ENCODE peak calls at places on chromosomes 2 and 18, in five cellular contexts. One of them, this sample, is unnamed.
A peak's percentile ranks its signal among the peaks of the same experiment; 100 is the strongest.

GRCh38 chr2:238423561-238424312 is 3.0 kb upstream of the ASB1 start:
- DNase-seq in HepG2: no peak
- DNase-seq in left lung: peak; percentile 27
- DNase-seq in cardiac muscle cell: no peak
- DNase-seq in dorsolateral prefrontal cortex: no peak
- DNase-seq in this sample: no peak

GRCh38 chr2:96207778-96208143 is 866 bp downstream of the STARD7 start:
- DNase-seq in HepG2: no peak
- DNase-seq in left lung: no peak
- DNase-seq in cardiac muscle cell: no peak
- DNase-seq in dorsolateral prefrontal cortex: no peak
- DNase-seq in this sample: no peak

GRCh38 chr2:205936446-205936845 is 149.5 kb downstream of the INO80D start:
- DNase-seq in HepG2: no peak
- DNase-seq in left lung: no peak
- DNase-seq in cardiac muscle cell: no peak
- DNase-seq in dorsolateral prefrontal cortex: no peak
- DNase-seq in this sample: no peak

GRCh38 chr2:146853741-146854444 is 990.9 kb upstream of the ACVR2A start:
- DNase-seq in HepG2: no peak
- DNase-seq in left lung: no peak
- DNase-seq in cardiac muscle cell: no peak
- DNase-seq in dorsolateral prefrontal cortex: no peak
- DNase-seq in this sample: no peak

GRCh38 chr18:59961086-59961485 is 61.3 kb downstream of the PMAIP1 start:
- DNase-seq in HepG2: no peak
- DNase-seq in left lung: no peak
- DNase-seq in cardiac muscle cell: no peak
- DNase-seq in dorsolateral prefrontal cortex: no peak
- DNase-seq in this sample: no peak

GRCh38 chr2:12325806-12326205 is 390.9 kb upstream of the TRIB2 start:
- DNase-seq in HepG2: no peak
- DNase-seq in left lung: no peak
- DNase-seq in cardiac muscle cell: no peak
- DNase-seq in dorsolateral prefrontal cortex: no peak
- DNase-seq in this sample: no peak

GRCh38 chr2:132909427-132909826 is 239.4 kb upstream of the LYPD1 start:
- DNase-seq in HepG2: no peak
- DNase-seq in left lung: no peak
- DNase-seq in cardiac muscle cell: no peak
- DNase-seq in dorsolateral prefrontal cortex: no peak
- DNase-seq in this sample: no peak

GRCh38 chr2:239202343-239202742 is 198.5 kb downstream of the HDAC4 start:
- DNase-seq in HepG2: no peak
- DNase-seq in left lung: peak; percentile 21
- DNase-seq in cardiac muscle cell: no peak
- DNase-seq in dorsolateral prefrontal cortex: no peak
- DNase-seq in this sample: no peak

GRCh38 chr18:72161686-72162085 is 382.5 kb downstream of the CBLN2 start:
- DNase-seq in HepG2: no peak
- DNase-seq in left lung: no peak
- DNase-seq in cardiac muscle cell: peak; percentile 3
- DNase-seq in dorsolateral prefrontal cortex: no peak
- DNase-seq in this sample: no peak

GRCh38 chr18:57831597-57832377 is 28.7 kb upstream of the ATP8B1 start:
- DNase-seq in HepG2: no peak
- DNase-seq in left lung: no peak
- DNase-seq in cardiac muscle cell: no peak
- DNase-seq in dorsolateral prefrontal cortex: no peak
- DNase-seq in this sample: no peak

GRCh38 chr18:629303-630150 is 27.9 kb upstream of the TYMS start:
- DNase-seq in HepG2: no peak
- DNase-seq in left lung: no peak
- DNase-seq in cardiac muscle cell: no peak
- DNase-seq in dorsolateral prefrontal cortex: no peak
- DNase-seq in this sample: no peak

GRCh38 chr18:71237636-71238035 is 948.8 kb downstream of the SOCS6 start:
- DNase-seq in HepG2: no peak
- DNase-seq in left lung: no peak
- DNase-seq in cardiac muscle cell: no peak
- DNase-seq in dorsolateral prefrontal cortex: no peak
- DNase-seq in this sample: no peak

GRCh38 chr2:46385786-46386577 is 88.8 kb downstream of the EPAS1 start:
- DNase-seq in HepG2: no peak
- DNase-seq in left lung: no peak
- DNase-seq in cardiac muscle cell: no peak
- DNase-seq in dorsolateral prefrontal cortex: no peak
- DNase-seq in this sample: no peak

GRCh38 chr2:207227062-207227748 is 61.5 kb upstream of the KLF7 start:
- DNase-seq in HepG2: no peak
- DNase-seq in left lung: no peak
- DNase-seq in cardiac muscle cell: peak; percentile 58
- DNase-seq in dorsolateral prefrontal cortex: peak; percentile 81
- DNase-seq in this sample: no peak

GRCh38 chr2:236711440-236711839 is 141.8 kb downstream of the ACKR3 start:
- DNase-seq in HepG2: no peak
- DNase-seq in left lung: peak; percentile 46
- DNase-seq in cardiac muscle cell: no peak
- DNase-seq in dorsolateral prefrontal cortex: no peak
- DNase-seq in this sample: no peak

GRCh38 chr2:110099471-110100225 is 16.0 kb downstream of the MALL start:
- DNase-seq in HepG2: no peak
- DNase-seq in left lung: no peak
- DNase-seq in cardiac muscle cell: no peak
- DNase-seq in dorsolateral prefrontal cortex: no peak
- DNase-seq in this sample: no peak

GRCh38 chr2:54262015-54262765 is 6.2 kb upstream of the TSPYL6 start:
- DNase-seq in HepG2: peak; percentile 72
- DNase-seq in left lung: no peak
- DNase-seq in cardiac muscle cell: peak; percentile 11
- DNase-seq in dorsolateral prefrontal cortex: no peak
- DNase-seq in this sample: no peak

GRCh38 chr2:95278051-95278471 is 3.8 kb downstream of the PROM2 start:
- DNase-seq in HepG2: no peak
- DNase-seq in left lung: no peak
- DNase-seq in cardiac muscle cell: no peak
- DNase-seq in dorsolateral prefrontal cortex: no peak
- DNase-seq in this sample: peak; percentile 92

GRCh38 chr18:35387367-35387685 is 10.2 kb upstream of the ZNF396 start:
- DNase-seq in HepG2: no peak
- DNase-seq in left lung: no peak
- DNase-seq in cardiac muscle cell: no peak
- DNase-seq in dorsolateral prefrontal cortex: no peak
- DNase-seq in this sample: no peak

GRCh38 chr2:9800975-9801723 is 42.1 kb upstream of the TAF1B start:
- DNase-seq in HepG2: peak; percentile 30
- DNase-seq in left lung: peak; percentile 76
- DNase-seq in cardiac muscle cell: no peak
- DNase-seq in dorsolateral prefrontal cortex: no peak
- DNase-seq in this sample: peak; percentile 94

GRCh38 chr2:239445771-239446524 is 45.1 kb upstream of the HDAC4 start:
- DNase-seq in HepG2: peak; percentile 72
- DNase-seq in left lung: no peak
- DNase-seq in cardiac muscle cell: no peak
- DNase-seq in dorsolateral prefrontal cortex: peak; percentile 77
- DNase-seq in this sample: no peak

GRCh38 chr2:45406626-45407025 is 204.4 kb downstream of the SRBD1 start:
- DNase-seq in HepG2: no peak
- DNase-seq in left lung: no peak
- DNase-seq in cardiac muscle cell: no peak
- DNase-seq in dorsolateral prefrontal cortex: no peak
- DNase-seq in this sample: no peak

GRCh38 chr2:161321944-161322343 is 13.7 kb downstream of the PSMD14 start:
- DNase-seq in HepG2: no peak
- DNase-seq in left lung: no peak
- DNase-seq in cardiac muscle cell: no peak
- DNase-seq in dorsolateral prefrontal cortex: no peak
- DNase-seq in this sample: no peak

GRCh38 chr18:49023281-49023937 is 72.6 kb upstream of the SMAD7 start:
- DNase-seq in HepG2: no peak
- DNase-seq in left lung: no peak
- DNase-seq in cardiac muscle cell: no peak
- DNase-seq in dorsolateral prefrontal cortex: no peak
- DNase-seq in this sample: no peak

GRCh38 chr2:172427990-172428840 is 829 bp downstream of the ITGA6 start:
- DNase-seq in HepG2: peak; percentile 74
- DNase-seq in left lung: peak; percentile 52
- DNase-seq in cardiac muscle cell: peak; percentile 59
- DNase-seq in dorsolateral prefrontal cortex: no peak
- DNase-seq in this sample: no peak

GRCh38 chr2:54954705-54955357 is 95.4 kb downstream of the RTN4 start:
- DNase-seq in HepG2: no peak
- DNase-seq in left lung: no peak
- DNase-seq in cardiac muscle cell: no peak
- DNase-seq in dorsolateral prefrontal cortex: no peak
- DNase-seq in this sample: no peak

GRCh38 chr2:98588880-98589425 is 19.4 kb downstream of the COA5 start:
- DNase-seq in HepG2: no peak
- DNase-seq in left lung: no peak
- DNase-seq in cardiac muscle cell: no peak
- DNase-seq in dorsolateral prefrontal cortex: no peak
- DNase-seq in this sample: no peak

GRCh38 chr2:9973691-9974090 is 22.2 kb downstream of the GRHL1 start:
- DNase-seq in HepG2: no peak
- DNase-seq in left lung: no peak
- DNase-seq in cardiac muscle cell: no peak
- DNase-seq in dorsolateral prefrontal cortex: no peak
- DNase-seq in this sample: no peak

GRCh38 chr2:209277444-209277843 is 146.4 kb upstream of the MAP2 start:
- DNase-seq in HepG2: no peak
- DNase-seq in left lung: no peak
- DNase-seq in cardiac muscle cell: no peak
- DNase-seq in dorsolateral prefrontal cortex: no peak
- DNase-seq in this sample: no peak

GRCh38 chr18:49967914-49968313 is 154.6 kb upstream of the ACAA2 start:
- DNase-seq in HepG2: no peak
- DNase-seq in left lung: no peak
- DNase-seq in cardiac muscle cell: no peak
- DNase-seq in dorsolateral prefrontal cortex: no peak
- DNase-seq in this sample: no peak

GRCh38 chr18:26654173-26655009 is 106.0 kb upstream of the KCTD1 start:
- DNase-seq in HepG2: no peak
- DNase-seq in left lung: no peak
- DNase-seq in cardiac muscle cell: no peak
- DNase-seq in dorsolateral prefrontal cortex: no peak
- DNase-seq in this sample: no peak
- TF ChIP-seq CTCF in HepG2: no peak
- TF ChIP-seq CTCF in left lung: no peak
- TF ChIP-seq CTCF in cardiac muscle cell: no peak
- TF ChIP-seq CTCF in dorsolateral prefrontal cortex: peak; percentile 47
- TF ChIP-seq CTCF in this sample: peak; percentile 27

DNA sequence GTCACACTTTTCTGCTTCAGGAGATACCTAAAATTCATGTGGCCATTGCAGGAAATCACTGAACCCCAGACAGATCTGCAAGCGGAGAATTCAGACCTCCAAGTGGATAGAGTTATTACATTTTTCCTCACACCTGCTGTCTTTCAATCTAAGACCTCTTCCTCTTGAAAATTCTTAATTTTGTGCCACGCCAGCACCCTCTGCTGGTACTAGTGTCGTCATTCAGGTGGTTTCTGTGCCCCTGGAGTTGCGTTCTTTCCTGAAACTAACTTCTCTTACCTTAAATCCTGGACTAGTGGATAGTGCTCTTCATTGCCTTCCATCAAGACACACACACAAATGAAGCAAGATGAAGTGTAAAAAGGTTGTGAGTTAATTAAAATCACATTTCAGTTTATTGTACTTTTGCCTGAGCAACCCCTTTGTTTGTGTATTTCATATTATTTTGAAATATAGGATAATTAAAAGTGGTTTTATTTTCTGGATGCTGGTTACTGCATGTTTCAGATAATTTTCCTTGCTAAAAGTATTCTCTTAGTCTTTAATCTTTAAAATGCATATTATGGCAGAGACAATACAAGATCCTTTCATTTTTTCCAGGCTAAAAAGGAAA is 1.6 kb upstream of the DNER start:
- DNase-seq in HepG2: peak; percentile 34
- DNase-seq in left lung: no peak
- DNase-seq in cardiac muscle cell: peak; percentile 3
- DNase-seq in dorsolateral prefrontal cortex: peak; percentile 58
- DNase-seq in this sample: no peak
- H3K27me3 ChIP-seq in HepG2: peaks cover 7% of the 10 kb centered on the region
- H3K27me3 ChIP-seq in left lung: peaks cover 100% of the 10 kb centered on the region
- H3K27me3 ChIP-seq in cardiac muscle cell: peaks cover 93% of the 10 kb centered on the region
- H3K27me3 ChIP-seq in dorsolateral prefrontal cortex: no peaks in the 10 kb centered on the region
- H3K27me3 ChIP-seq in this sample: peaks cover 35% of the 10 kb centered on the region

DNA sequence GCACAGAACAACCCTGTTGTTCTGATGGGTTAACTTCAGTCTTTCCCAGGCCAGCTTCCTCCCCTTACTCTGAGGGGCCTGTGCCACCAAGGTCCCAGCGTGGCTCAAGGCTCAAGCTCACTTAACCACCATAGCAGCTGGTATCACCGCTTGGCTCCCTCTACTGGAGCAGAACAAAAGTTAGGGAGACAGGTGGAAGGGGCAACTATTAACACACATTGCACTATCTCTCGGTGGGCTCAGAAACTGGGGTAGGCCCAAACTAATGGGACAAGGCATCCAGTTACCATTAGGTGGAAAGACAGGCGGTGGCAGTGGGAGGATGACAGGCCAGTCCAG is 88.7 kb upstream of the ATL2 start:
- DNase-seq in HepG2: peak; percentile 75
- DNase-seq in left lung: no peak
- DNase-seq in cardiac muscle cell: peak; percentile 61
- DNase-seq in dorsolateral prefrontal cortex: no peak
- DNase-seq in this sample: no peak
- TF ChIP-seq CTCF in HepG2: peak; percentile 92
- TF ChIP-seq CTCF in left lung: peak; percentile 17
- TF ChIP-seq CTCF in cardiac muscle cell: peak; percentile 45
- TF ChIP-seq CTCF in dorsolateral prefrontal cortex: peak; percentile 21
- TF ChIP-seq CTCF in this sample: peak; percentile 68

DNA sequence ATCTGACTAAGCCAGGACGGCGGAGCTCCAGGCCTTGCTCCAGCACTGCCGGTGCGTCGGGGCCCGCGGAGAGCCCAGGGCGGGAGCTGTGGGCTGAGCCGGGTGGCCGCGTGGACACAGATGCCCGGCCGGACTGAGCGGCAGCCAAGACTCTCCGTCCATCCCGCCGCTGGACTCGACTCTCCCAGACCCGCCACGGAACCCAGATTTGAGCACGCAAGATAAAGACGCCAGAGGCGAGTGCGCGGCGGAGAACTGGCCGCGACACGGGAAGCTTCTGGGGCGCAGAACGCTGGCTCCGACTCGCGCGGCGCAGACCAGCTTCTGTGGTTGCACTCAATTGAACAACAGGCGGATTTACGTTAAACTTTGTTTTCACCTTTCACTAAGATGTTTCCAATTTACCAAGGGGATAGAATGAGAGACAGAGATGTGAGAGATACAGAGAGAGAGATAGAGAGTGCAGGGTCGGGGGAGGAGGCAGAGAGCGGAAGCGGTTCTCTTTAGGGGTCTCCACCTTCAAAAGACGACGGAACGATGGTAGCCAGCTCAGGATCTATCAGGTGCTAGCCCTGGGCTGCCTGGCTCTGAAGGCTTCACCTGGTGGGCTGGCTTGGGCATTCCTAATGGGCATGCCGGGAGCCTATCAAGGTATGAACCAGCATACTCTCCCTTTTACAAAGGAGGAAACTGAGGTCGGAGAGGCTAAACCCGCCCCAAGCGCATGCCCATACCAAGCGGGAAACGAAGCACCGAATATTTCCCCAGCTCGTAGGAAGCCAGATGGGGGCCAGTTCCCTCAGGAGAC is 10.4 kb upstream of the EN1 start:
- DNase-seq in HepG2: no peak
- DNase-seq in left lung: no peak
- DNase-seq in cardiac muscle cell: no peak
- DNase-seq in dorsolateral prefrontal cortex: no peak
- DNase-seq in this sample: no peak
- H3K27me3 ChIP-seq in HepG2: peaks cover 24% of the 10 kb centered on the region
- H3K27me3 ChIP-seq in left lung: peaks cover 100% of the 10 kb centered on the region
- H3K27me3 ChIP-seq in cardiac muscle cell: peaks cover 100% of the 10 kb centered on the region
- H3K27me3 ChIP-seq in dorsolateral prefrontal cortex: peaks cover 69% of the 10 kb centered on the region
- H3K27me3 ChIP-seq in this sample: peaks cover 83% of the 10 kb centered on the region

This sample was measured in RWPE2.